ENCODE peak calls at places on chromosomes 3 and 15, in six cellular contexts. One of them, this sample, is unnamed.

GRCh38 chr3:188721990-188722389 is 449.8 kb upstream of the TPRG1 start:
- DNase-seq in NB4: no peak
- DNase-seq in dorsolateral prefrontal cortex: no peak
- DNase-seq in fibroblast of lung: no peak
- DNase-seq in gastrocnemius medialis: no peak
- DNase-seq in AG09309: no peak
- DNase-seq in this sample: no peak

GRCh38 chr3:183811638-183812037 is 13.7 kb downstream of the MAP6D1 start:
- DNase-seq in NB4: no peak
- DNase-seq in dorsolateral prefrontal cortex: no peak
- DNase-seq in fibroblast of lung: no peak
- DNase-seq in gastrocnemius medialis: no peak
- DNase-seq in AG09309: no peak
- DNase-seq in this sample: no peak

GRCh38 chr3:196544491-196544992 is 23.8 kb downstream of the WDR53 start:
- DNase-seq in NB4: no peak
- DNase-seq in dorsolateral prefrontal cortex: no peak
- DNase-seq in fibroblast of lung: no peak
- DNase-seq in gastrocnemius medialis: no peak
- DNase-seq in AG09309: no peak
- DNase-seq in this sample: no peak

GRCh38 chr3:48112813-48113212 is 75.4 kb downstream of the CDC25A start:
- DNase-seq in NB4: no peak
- DNase-seq in dorsolateral prefrontal cortex: no peak
- DNase-seq in fibroblast of lung: no peak
- DNase-seq in gastrocnemius medialis: no peak
- DNase-seq in AG09309: no peak
- DNase-seq in this sample: no peak

GRCh38 chr3:190048831-190049541 is 71.7 kb downstream of the P3H2 start:
- DNase-seq in NB4: no peak
- DNase-seq in dorsolateral prefrontal cortex: no peak
- DNase-seq in fibroblast of lung: peak; percentile 87
- DNase-seq in gastrocnemius medialis: no peak
- DNase-seq in AG09309: no peak
- DNase-seq in this sample: peak; percentile 86

GRCh38 chr3:99503350-99503749 is 135.0 kb upstream of the COL8A1 start:
- DNase-seq in NB4: no peak
- DNase-seq in dorsolateral prefrontal cortex: no peak
- DNase-seq in fibroblast of lung: peak; percentile 20
- DNase-seq in gastrocnemius medialis: no peak
- DNase-seq in AG09309: no peak
- DNase-seq in this sample: peak; percentile 55

GRCh38 chr15:58407366-58407765 is 24.4 kb upstream of the LIPC start:
- DNase-seq in NB4: no peak
- DNase-seq in dorsolateral prefrontal cortex: no peak
- DNase-seq in fibroblast of lung: no peak
- DNase-seq in gastrocnemius medialis: no peak
- DNase-seq in AG09309: no peak
- DNase-seq in this sample: no peak

GRCh38 chr15:55587321-55588069 is 650 bp downstream of the PYGO1 start:
- DNase-seq in NB4: no peak
- DNase-seq in dorsolateral prefrontal cortex: no peak
- DNase-seq in fibroblast of lung: peak; percentile 70
- DNase-seq in gastrocnemius medialis: no peak
- DNase-seq in AG09309: no peak
- DNase-seq in this sample: peak; percentile 49

GRCh38 chr15:48052871-48053383 is 67.9 kb upstream of the SLC24A5 start:
- DNase-seq in NB4: no peak
- DNase-seq in dorsolateral prefrontal cortex: no peak
- DNase-seq in fibroblast of lung: peak; percentile 56
- DNase-seq in gastrocnemius medialis: no peak
- DNase-seq in AG09309: no peak
- DNase-seq in this sample: peak; percentile 19

GRCh38 chr3:46670000-46670890 is 23.2 kb downstream of the ALS2CL start:
- DNase-seq in NB4: no peak
- DNase-seq in dorsolateral prefrontal cortex: peak; percentile 13
- DNase-seq in fibroblast of lung: no peak
- DNase-seq in gastrocnemius medialis: peak; percentile 6
- DNase-seq in AG09309: no peak
- DNase-seq in this sample: no peak

GRCh38 chr3:184361532-184361931 is at the start of the genes CLCN2 and POLR2H:
- DNase-seq in NB4: peak; percentile 85
- DNase-seq in dorsolateral prefrontal cortex: peak; percentile 67
- DNase-seq in fibroblast of lung: peak; percentile 47
- DNase-seq in gastrocnemius medialis: no peak
- DNase-seq in AG09309: no peak
- DNase-seq in this sample: no peak

GRCh38 chr3:134937256-134938023 is 142.4 kb downstream of the EPHB1 start:
- DNase-seq in NB4: no peak
- DNase-seq in dorsolateral prefrontal cortex: no peak
- DNase-seq in fibroblast of lung: no peak
- DNase-seq in gastrocnemius medialis: no peak
- DNase-seq in AG09309: no peak
- DNase-seq in this sample: peak; percentile 8

GRCh38 chr3:65080432-65080831 is 392.6 kb upstream of the ADAMTS9 start:
- DNase-seq in NB4: no peak
- DNase-seq in dorsolateral prefrontal cortex: no peak
- DNase-seq in fibroblast of lung: no peak
- DNase-seq in gastrocnemius medialis: no peak
- DNase-seq in AG09309: no peak
- DNase-seq in this sample: no peak

GRCh38 chr3:55626284-55626675 is 139.2 kb upstream of the WNT5A start:
- DNase-seq in NB4: no peak
- DNase-seq in dorsolateral prefrontal cortex: no peak
- DNase-seq in fibroblast of lung: no peak
- DNase-seq in gastrocnemius medialis: no peak
- DNase-seq in AG09309: no peak
- DNase-seq in this sample: no peak

GRCh38 chr15:34239151-34239761 is 14.4 kb downstream of the EMC4 start:
- DNase-seq in NB4: no peak
- DNase-seq in dorsolateral prefrontal cortex: no peak
- DNase-seq in fibroblast of lung: peak; percentile 93
- DNase-seq in gastrocnemius medialis: no peak
- DNase-seq in AG09309: peak; percentile 63
- DNase-seq in this sample: peak; percentile 91

GRCh38 chr3:193742628-193743027 is 149.6 kb downstream of the OPA1 start:
- DNase-seq in NB4: no peak
- DNase-seq in dorsolateral prefrontal cortex: no peak
- DNase-seq in fibroblast of lung: no peak
- DNase-seq in gastrocnemius medialis: no peak
- DNase-seq in AG09309: no peak
- DNase-seq in this sample: no peak

GRCh38 chr3:16824085-16824696 is 60.6 kb upstream of the PLCL2 start:
- DNase-seq in NB4: peak; percentile 7
- DNase-seq in dorsolateral prefrontal cortex: no peak
- DNase-seq in fibroblast of lung: no peak
- DNase-seq in gastrocnemius medialis: no peak
- DNase-seq in AG09309: no peak
- DNase-seq in this sample: no peak

GRCh38 chr15:66240240-66240842 is 13.2 kb downstream of the MEGF11 start:
- DNase-seq in NB4: no peak
- DNase-seq in dorsolateral prefrontal cortex: peak; percentile 3
- DNase-seq in fibroblast of lung: no peak
- DNase-seq in gastrocnemius medialis: no peak
- DNase-seq in AG09309: no peak
- DNase-seq in this sample: no peak

GRCh38 chr15:66237513-66238235 is 15.9 kb downstream of the MEGF11 start:
- DNase-seq in NB4: no peak
- DNase-seq in dorsolateral prefrontal cortex: no peak
- DNase-seq in fibroblast of lung: no peak
- DNase-seq in gastrocnemius medialis: no peak
- DNase-seq in AG09309: no peak
- DNase-seq in this sample: no peak

GRCh38 chr15:66236806-66237205 is 16.7 kb downstream of the MEGF11 start:
- DNase-seq in NB4: no peak
- DNase-seq in dorsolateral prefrontal cortex: no peak
- DNase-seq in fibroblast of lung: no peak
- DNase-seq in gastrocnemius medialis: no peak
- DNase-seq in AG09309: no peak
- DNase-seq in this sample: no peak

GRCh38 chr15:66239514-66239913 is 14.0 kb downstream of the MEGF11 start:
- DNase-seq in NB4: no peak
- DNase-seq in dorsolateral prefrontal cortex: peak; percentile 33
- DNase-seq in fibroblast of lung: no peak
- DNase-seq in gastrocnemius medialis: no peak
- DNase-seq in AG09309: no peak
- DNase-seq in this sample: no peak

DNA sequence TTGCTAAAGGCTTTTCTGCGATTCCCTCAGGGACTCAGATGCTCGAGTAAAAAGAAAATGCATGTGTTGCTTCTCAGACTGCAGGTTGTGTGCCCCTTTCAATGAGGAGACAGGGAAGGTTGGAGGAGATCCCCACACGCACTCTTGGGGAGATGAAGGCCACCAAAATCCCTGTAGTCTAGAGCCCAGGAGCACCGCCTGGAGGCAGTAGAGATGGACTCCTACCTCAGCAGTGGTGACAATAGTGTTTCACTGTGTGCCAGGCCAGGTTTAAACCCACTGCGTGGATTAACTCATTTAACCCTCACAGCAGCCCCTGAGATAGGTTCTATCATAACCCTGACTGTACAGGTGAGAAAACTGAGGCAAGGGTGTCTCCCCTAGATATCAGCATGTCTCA is 15.2 kb downstream of the MEGF11 start:
- DNase-seq in NB4: no peak
- DNase-seq in dorsolateral prefrontal cortex: no peak
- DNase-seq in fibroblast of lung: no peak
- DNase-seq in gastrocnemius medialis: no peak
- DNase-seq in AG09309: no peak
- DNase-seq in this sample: no peak
- TF ChIP-seq CTCF in NB4: no peak
- TF ChIP-seq CTCF in dorsolateral prefrontal cortex: no peak
- TF ChIP-seq CTCF in fibroblast of lung: no peak
- TF ChIP-seq CTCF in gastrocnemius medialis: no peak
- TF ChIP-seq CTCF in AG09309: no peak
- TF ChIP-seq CTCF in this sample: no peak

GRCh38 chr15:73950479-73951043 is 24.3 kb downstream of the LOXL1 start:
- DNase-seq in NB4: peak; percentile 22
- DNase-seq in dorsolateral prefrontal cortex: peak; percentile 26
- DNase-seq in fibroblast of lung: no peak
- DNase-seq in gastrocnemius medialis: no peak
- DNase-seq in AG09309: no peak
- DNase-seq in this sample: peak; percentile 57
- H3K4me3 ChIP-seq in NB4: no peak overlapping the region
- H3K4me3 ChIP-seq in dorsolateral prefrontal cortex: no peak overlapping the region
- H3K4me3 ChIP-seq in fibroblast of lung: no peak overlapping the region
- H3K4me3 ChIP-seq in gastrocnemius medialis: no peak overlapping the region
- H3K4me3 ChIP-seq in AG09309: no peak overlapping the region
- H3K4me3 ChIP-seq in this sample: no peak overlapping the region

GRCh38 chr3:131388400-131388799 is 6.8 kb downstream of the NUDT16 start:
- DNase-seq in NB4: no peak
- DNase-seq in dorsolateral prefrontal cortex: no peak
- DNase-seq in fibroblast of lung: peak; percentile 37
- DNase-seq in gastrocnemius medialis: no peak
- DNase-seq in AG09309: peak; percentile 7
- DNase-seq in this sample: peak; percentile 66
- TF ChIP-seq CTCF in NB4: no peak
- TF ChIP-seq CTCF in dorsolateral prefrontal cortex: no peak
- TF ChIP-seq CTCF in fibroblast of lung: no peak
- TF ChIP-seq CTCF in gastrocnemius medialis: no peak
- TF ChIP-seq CTCF in AG09309: no peak
- TF ChIP-seq CTCF in this sample: no peak

GRCh38 chr15:65805019-65805738 is 13.1 kb upstream of the DENND4A start:
- DNase-seq in NB4: peak; percentile 66
- DNase-seq in dorsolateral prefrontal cortex: no peak
- DNase-seq in fibroblast of lung: no peak
- DNase-seq in gastrocnemius medialis: no peak
- DNase-seq in AG09309: no peak
- DNase-seq in this sample: no peak

GRCh38 chr15:65804252-65804931 is 12.3 kb upstream of the DENND4A start:
- DNase-seq in NB4: peak; percentile 92
- DNase-seq in dorsolateral prefrontal cortex: no peak
- DNase-seq in fibroblast of lung: no peak
- DNase-seq in gastrocnemius medialis: peak; percentile 26
- DNase-seq in AG09309: peak; percentile 56
- DNase-seq in this sample: peak; percentile 54

GRCh38 chr15:65801229-65801813 is 9.2 kb upstream of the DENND4A start:
- DNase-seq in NB4: no peak
- DNase-seq in dorsolateral prefrontal cortex: no peak
- DNase-seq in fibroblast of lung: no peak
- DNase-seq in gastrocnemius medialis: no peak
- DNase-seq in AG09309: no peak
- DNase-seq in this sample: no peak

GRCh38 chr15:65811835-65812234 is 19.7 kb upstream of the DENND4A start:
- DNase-seq in NB4: no peak
- DNase-seq in dorsolateral prefrontal cortex: no peak
- DNase-seq in fibroblast of lung: no peak
- DNase-seq in gastrocnemius medialis: no peak
- DNase-seq in AG09309: no peak
- DNase-seq in this sample: no peak

GRCh38 chr15:65806387-65806786 is 14.3 kb upstream of the DENND4A start:
- DNase-seq in NB4: no peak
- DNase-seq in dorsolateral prefrontal cortex: no peak
- DNase-seq in fibroblast of lung: no peak
- DNase-seq in gastrocnemius medialis: no peak
- DNase-seq in AG09309: no peak
- DNase-seq in this sample: no peak
- H3K4me3 ChIP-seq in NB4: no peak overlapping the region
- H3K4me3 ChIP-seq in dorsolateral prefrontal cortex: no peak overlapping the region
- H3K4me3 ChIP-seq in fibroblast of lung: no peak overlapping the region
- H3K4me3 ChIP-seq in gastrocnemius medialis: no peak overlapping the region
- H3K4me3 ChIP-seq in AG09309: no peak overlapping the region
- H3K4me3 ChIP-seq in this sample: no peak overlapping the region

DNA sequence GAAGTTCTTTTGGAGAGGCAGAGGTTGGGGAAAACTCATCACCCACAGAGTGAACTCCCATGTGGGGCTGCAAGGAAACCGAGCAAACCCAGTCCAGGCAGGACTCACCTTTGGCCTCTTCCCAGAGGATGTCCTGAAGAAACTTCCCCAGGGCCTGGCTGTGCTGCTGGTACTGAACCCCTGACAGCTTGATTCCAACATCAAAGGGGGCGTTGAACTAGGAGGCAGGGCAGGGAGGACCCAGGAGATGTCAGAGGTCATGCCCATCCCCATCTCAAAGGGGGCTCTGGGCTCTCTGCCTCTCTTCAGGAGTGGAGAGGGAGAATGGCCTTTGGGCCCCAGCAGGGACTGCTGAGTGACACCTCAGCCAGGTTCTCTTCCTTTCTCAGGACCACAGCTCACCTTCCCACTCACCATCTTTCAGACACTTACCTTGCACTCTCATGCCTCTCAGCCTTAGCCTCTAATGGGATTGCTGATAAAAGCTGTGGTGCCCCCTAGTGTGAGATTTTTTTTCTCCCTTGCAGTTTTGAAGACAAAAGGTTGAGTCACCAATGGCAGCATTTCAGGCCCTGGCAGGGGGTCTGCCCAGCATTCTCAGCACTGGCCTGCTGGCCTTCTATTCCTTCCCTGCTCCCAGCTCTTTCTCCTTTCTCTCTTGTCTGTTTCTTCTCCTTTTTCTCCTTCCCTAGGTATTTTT is 6.0 kb downstream of the GHRL start:
- DNase-seq in NB4: no peak
- DNase-seq in dorsolateral prefrontal cortex: no peak
- DNase-seq in fibroblast of lung: peak; percentile 80
- DNase-seq in gastrocnemius medialis: no peak
- DNase-seq in AG09309: peak; percentile 46
- DNase-seq in this sample: peak; percentile 88
- TF ChIP-seq CTCF in NB4: no peak
- TF ChIP-seq CTCF in dorsolateral prefrontal cortex: peak; percentile 27
- TF ChIP-seq CTCF in fibroblast of lung: peak; percentile 69
- TF ChIP-seq CTCF in gastrocnemius medialis: peak; percentile 37
- TF ChIP-seq CTCF in AG09309: peak; percentile 59
- TF ChIP-seq CTCF in this sample: peak; percentile 80